ENCODE peak calls at places on chromosomes 11 and 22, in nine cellular contexts. H is stimulated activated CD4-positive, alpha-beta T cell treated with anti-CD3 and anti-CD28 coated beads, Interleukin-2, amount 100 ng/mL, for 48 hours; W is heart left ventricle; Q is activated naive CD4-positive, alpha-beta T cell treated with Interleukin-2 at 50 U/mL for 16 hours; M is activated CD8-positive, alpha-beta memory T cell treated with anti-CD3 and anti-CD28 coated beads, Interleukin-2, amount 50 U/mL, for 4 hours; L is stimulated activated CD8-positive, alpha-beta memory T cell treated with anti-CD3 and anti-CD28 coated beads, Interleukin-4, amount 100 ng/mL, for 24 hours; T is aorta; R is 8988T; J is activated CD4-positive, alpha-beta T cell treated with anti-CD3 and anti-CD28 coated beads, Interleukin-2, amount 50 U/mL, for 48 hours. G is an unnamed sample.

GRCh38 chr22:36315325-36315724 is 62.4 kb downstream of the APOL1 start:
- DNase-seq in H (no peak), W (no peak), Q (no peak), M (no peak), L (no peak), T (no peak), R (no peak), J (no peak), G (no peak)

GRCh38 chr11:35721576-35722341 is 59.2 kb downstream of the TRIM44 start:
- DNase-seq in H (no peak), W (no peak), Q (no peak), M (no peak), L (no peak), T (no peak), R (no peak), J (no peak), G (no peak)

GRCh38 chr11:75547617-75548054 is 14.4 kb upstream of the SERPINH1 start:
- DNase-seq in H (peak), W (peak), Q (peak), M (peak), L (no peak), T (peak), R (peak), J (peak), G (peak)

GRCh38 chr11:11408436-11409221 is 55.6 kb upstream of the CSNK2A3 start:
- DNase-seq in H (no peak), W (no peak), Q (no peak), M (no peak), L (no peak), T (no peak), R (no peak), J (no peak), G (no peak)

GRCh38 chr11:101618691-101619090 is 34.9 kb upstream of the TRPC6 start:
- DNase-seq in H (no peak), W (no peak), Q (no peak), M (no peak), L (no peak), T (no peak), R (no peak), J (no peak), G (no peak)

GRCh38 chr11:96242191-96242845 is 100.7 kb downstream of the MAML2 start:
- DNase-seq in H (no peak), W (no peak), Q (no peak), M (no peak), L (no peak), T (no peak), R (no peak), J (no peak), G (no peak)

GRCh38 chr11:118939412-118939915 is 13.7 kb upstream of the BCL9L start:
- DNase-seq in H (no peak), W (no peak), Q (no peak), M (no peak), L (no peak), T (no peak), R (no peak), J (no peak), G (no peak)

GRCh38 chr11:81494431-81494830 is 1239.2 kb downstream of the FAM181B start:
- DNase-seq in H (no peak), W (no peak), Q (no peak), M (no peak), L (no peak), T (no peak), R (no peak), J (no peak), G (no peak)

GRCh38 chr11:134272381-134273316 is 3.5 kb upstream of the GLB1L3 start:
- DNase-seq in H (no peak), W (no peak), Q (no peak), M (no peak), L (no peak), T (no peak), R (no peak), J (no peak), G (no peak)

GRCh38 chr11:85088286-85088685 is 538.9 kb downstream of the DLG2 start:
- DNase-seq in H (no peak), W (no peak), Q (no peak), M (no peak), L (no peak), T (no peak), R (no peak), J (no peak), G (no peak)

GRCh38 chr22:35883028-35883620 is 145.5 kb downstream of the RBFOX2 start:
- DNase-seq in H (no peak), W (no peak), Q (no peak), M (no peak), L (no peak), T (no peak), R (no peak), J (no peak), G (no peak)

GRCh38 chr11:46390331-46391171 is 1.0 kb downstream of the CHRM4 start:
- DNase-seq in H (no peak), W (no peak), Q (no peak), M (no peak), L (no peak), T (no peak), R (peak), J (no peak), G (no peak)

GRCh38 chr11:124839051-124839971 is 25.9 kb upstream of the ROBO3 start:
- DNase-seq in H (no peak), W (no peak), Q (peak), M (no peak), L (no peak), T (no peak), R (no peak), J (no peak), G (no peak)

GRCh38 chr11:112229746-112230433 is 3.7 kb downstream of the PTS start:
- DNase-seq in H (no peak), W (no peak), Q (no peak), M (no peak), L (no peak), T (no peak), R (no peak), J (no peak), G (no peak)

GRCh38 chr11:16809901-16810668 is 71.6 kb downstream of the C11orf58 start:
- DNase-seq in H (no peak), W (peak), Q (no peak), M (no peak), L (no peak), T (peak), R (no peak), J (no peak), G (no peak)

GRCh38 chr11:87463486-87464102 is 425.9 kb downstream of the TMEM135 start:
- DNase-seq in H (no peak), W (no peak), Q (no peak), M (no peak), L (no peak), T (no peak), R (no peak), J (no peak), G (no peak)

GRCh38 chr11:83044958-83045712 is 26.6 kb downstream of the RAB30 start:
- DNase-seq in H (no peak), W (no peak), Q (peak), M (no peak), L (no peak), T (no peak), R (no peak), J (no peak), G (peak)

GRCh38 chr11:124656759-124657627 is 16.5 kb downstream of the SIAE start:
- DNase-seq in H (no peak), W (no peak), Q (no peak), M (no peak), L (no peak), T (no peak), R (no peak), J (no peak), G (no peak)

GRCh38 chr11:111327908-111328624 is 29.7 kb downstream of the POU2AF3 start:
- DNase-seq in H (no peak), W (peak), Q (no peak), M (no peak), L (no peak), T (no peak), R (no peak), J (no peak), G (no peak)

GRCh38 chr11:120660024-120660565 is 148.5 kb downstream of the GRIK4 start:
- DNase-seq in H (peak), W (no peak), Q (peak), M (no peak), L (peak), T (no peak), R (peak), J (peak), G (no peak)

GRCh38 chr11:2805388-2806057 is 80.1 kb downstream of the CDKN1C start:
- DNase-seq in H (no peak), W (no peak), Q (no peak), M (no peak), L (no peak), T (no peak), R (no peak), J (no peak), G (no peak)

G was measured in Caki2.